ENCODE peak calls at places on chromosomes 5 and 9, in four cellular contexts. D is iPS DF 6.9; T is CD4-positive, alpha-beta memory T cell; Z is sigmoid colon. V is an unnamed sample.

GRCh38 chr9:95494416-95495371 is 22.1 kb downstream of the PTCH1 start:
- DNase-seq in D (no peak), T (peak; percentile 87), Z (peak; percentile 81), V (no peak)

GRCh38 chr9:113166039-113166438 is 15.2 kb downstream of the SLC31A2 start:
- DNase-seq in D (no peak), T (no peak), Z (no peak), V (no peak)

GRCh38 chr5:2698581-2698980 is 52.9 kb downstream of the IRX2 start:
- DNase-seq in D (no peak), Z (peak; percentile 47), T (no peak), V (no peak)

GRCh38 chr9:80175286-80175906 is 603.6 kb downstream of the TLE4 start:
- DNase-seq in T (peak; percentile 9), D (no peak), Z (no peak), V (no peak)

GRCh38 chr5:33153891-33154290 is 286.9 kb upstream of the TARS1 start:
- DNase-seq in Z (no peak), D (no peak), T (no peak), V (no peak)

GRCh38 chr5:71601222-71602026 is 14.3 kb downstream of the MCCC2 start:
- DNase-seq in D (peak; percentile 16), T (peak; percentile 60), Z (no peak), V (peak; percentile 28)

GRCh38 chr5:136211282-136211681 is 18.3 kb upstream of the SMIM32 start:
- DNase-seq in D (no peak), T (no peak), Z (no peak), V (no peak)

GRCh38 chr9:26334709-26335108 is 557.9 kb downstream of the CAAP1 start:
- DNase-seq in Z (no peak), D (no peak), T (no peak), V (no peak)

GRCh38 chr5:95817430-95817829 is 5.1 kb downstream of the GLRX start:
- DNase-seq in Z (no peak), T (no peak), D (no peak), V (no peak)

GRCh38 chr5:143218563-143219170 is 184.8 kb downstream of the NR3C1 start:
- DNase-seq in D (no peak), Z (no peak), T (no peak), V (no peak)

GRCh38 chr9:134644715-134645606 is 3.4 kb downstream of the COL5A1 start:
- DNase-seq in T (no peak), Z (peak; percentile 93), D (no peak), V (peak; percentile 66)

GRCh38 chr5:37248387-37248969 is 698 bp downstream of the CPLANE1 start:
- DNase-seq in D (no peak), Z (no peak), T (no peak), V (no peak)

GRCh38 chr5:94086194-94086593 is 344.8 kb upstream of the POU5F2 start:
- DNase-seq in D (no peak), T (no peak), Z (no peak), V (no peak)

GRCh38 chr5:153974131-153974812 is 64.4 kb downstream of the FAM114A2 start:
- DNase-seq in Z (no peak), D (no peak), T (peak; percentile 39), V (no peak)

GRCh38 chr5:52453176-52453575 is 334.5 kb upstream of the ITGA1 start:
- DNase-seq in T (no peak), Z (no peak), D (no peak), V (no peak)
- H3K4me1 ChIP-seq in T (no peaks in the 10 kb centered on the region), Z (no peaks in the 10 kb centered on the region), D (no peaks in the 10 kb centered on the region), V (no peaks in the 10 kb centered on the region)

GRCh38 chr5:177140312-177140711 is 6.7 kb downstream of the NSD1 start:
- DNase-seq in T (no peak), D (no peak), Z (peak; percentile 2), V (no peak)

GRCh38 chr5:177142029-177142681 is 8.6 kb downstream of the NSD1 start:
- DNase-seq in D (no peak), Z (no peak), T (no peak), V (no peak)

GRCh38 chr5:177147239-177147638 is 13.7 kb downstream of the NSD1 start:
- DNase-seq in T (no peak), D (no peak), Z (no peak), V (no peak)

GRCh38 chr5:177142778-177143177 is 9.2 kb downstream of the NSD1 start:
- DNase-seq in T (no peak), D (no peak), Z (no peak), V (no peak)

GRCh38 chr5:177141496-177141895 is 7.9 kb downstream of the NSD1 start:
- DNase-seq in Z (no peak), D (no peak), T (no peak), V (no peak)
- H3K27ac ChIP-seq in Z (no peak overlapping the region), D (no peak overlapping the region), T (no peak overlapping the region), V (no peak overlapping the region)

DNA sequence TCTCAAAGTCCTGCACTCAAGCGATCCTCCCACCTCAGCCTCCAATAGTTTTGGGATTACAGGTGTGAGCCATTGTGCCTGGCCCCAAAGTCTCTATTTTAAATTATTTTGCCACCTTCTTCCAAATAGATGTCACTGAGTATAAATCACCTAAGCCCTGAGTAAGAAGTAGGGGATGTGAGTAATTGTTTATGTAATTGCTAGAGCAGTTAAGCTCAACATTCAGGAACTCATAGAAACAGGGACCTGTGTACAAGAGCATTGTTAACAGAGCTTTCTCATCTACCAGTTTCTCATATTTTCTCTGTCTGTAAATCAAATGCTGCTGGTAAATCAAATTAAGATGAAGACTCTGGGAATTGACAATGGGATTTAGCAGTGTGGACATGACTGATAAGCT is 26.3 kb downstream of the CDK7 start:
- DNase-seq in Z (no peak), T (no peak), D (no peak), V (no peak)
- H3K36me3 ChIP-seq in Z (peaks cover 26% of the 10 kb centered on the region), T (peaks cover 21% of the 10 kb centered on the region), D (peaks cover 2% of the 10 kb centered on the region), V (peaks cover 29% of the 10 kb centered on the region)

GRCh38 chr9:136080716-136081112 is 14.4 kb downstream of the NACC2 start:
- DNase-seq in T (no peak), Z (peak; percentile 66), D (no peak), V (no peak)

GRCh38 chr9:136082496-136083361 is 12.4 kb downstream of the NACC2 start:
- DNase-seq in T (no peak), D (no peak), Z (peak; percentile 72), V (no peak)

GRCh38 chr9:136081113-136081825 is 13.8 kb downstream of the NACC2 start:
- DNase-seq in D (no peak), Z (peak; percentile 87), T (no peak), V (no peak)

GRCh38 chr9:136083558-136084190 is 11.4 kb downstream of the NACC2 start:
- DNase-seq in T (no peak), Z (peak; percentile 64), D (no peak), V (no peak)

GRCh38 chr9:136081826-136082495 is 13.1 kb downstream of the NACC2 start:
- DNase-seq in T (no peak), D (no peak), Z (peak; percentile 63), V (no peak)
- H3K4me1 ChIP-seq in T (no peaks in the 10 kb centered on the region), D (peaks cover 2% of the 10 kb centered on the region), Z (no peaks in the 10 kb centered on the region), V (peaks cover 71% of the 10 kb centered on the region)

DNA sequence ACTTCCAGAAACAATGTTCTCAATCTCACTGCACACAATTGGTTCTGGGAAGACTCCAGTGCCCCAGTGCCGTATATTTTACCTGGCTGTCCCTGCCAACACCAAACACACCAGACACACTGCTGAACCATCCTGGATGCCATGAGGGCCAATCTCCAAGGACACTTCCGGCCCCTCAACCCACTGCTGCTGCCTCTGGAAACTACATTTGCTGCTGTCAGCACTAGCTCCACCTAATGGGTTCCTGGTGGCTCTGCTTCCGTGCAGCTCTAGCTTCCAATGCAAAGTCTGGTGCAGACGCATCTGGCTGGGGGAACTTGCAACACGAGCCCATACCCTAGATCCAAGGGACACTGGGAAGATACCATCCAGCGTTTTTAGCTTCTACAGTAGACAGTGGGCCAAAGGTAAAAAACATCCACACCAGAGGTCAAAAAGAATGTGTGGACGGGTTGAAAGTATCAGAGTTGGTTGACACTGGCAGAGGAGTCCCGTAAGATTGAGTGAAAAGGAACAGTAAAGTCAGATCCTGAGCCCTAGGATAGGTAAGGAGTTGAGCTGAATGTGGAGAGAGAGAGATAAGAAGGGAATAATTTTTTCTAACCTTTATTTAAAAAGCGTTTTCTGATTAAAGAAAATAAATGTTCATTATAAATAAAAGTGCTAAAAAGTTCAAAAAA is 99.7 kb upstream of the KIF2A start:
- DNase-seq in D (peak; percentile 41), T (no peak), Z (no peak), V (no peak)
- H3K27ac ChIP-seq in D (no peak overlapping the region), T (no peak overlapping the region), Z (no peak overlapping the region), V (no peak overlapping the region)

V was measured in thoracic aorta.